ENCODE peak calls at places on chromosome 11, in four cellular contexts. One of them, this sample, is unnamed.

GRCh38 chr11:62548545-62549335 is 2.1 kb upstream of the AHNAK start:
- DNase-seq in activated T-cell treated with anti-CD3 and anti-CD28 coated beads, Interleukin-2, amount 50 U/mL, for 48 hours: no peak
- DNase-seq in pulmonary artery endothelial cell: no peak
- DNase-seq in stimulated activated CD4-positive, alpha-beta T cell treated with anti-CD3 and anti-CD28 coated beads, Interleukin-2, amount 100 ng/mL, for 24 hours: no peak
- DNase-seq in this sample: no peak

GRCh38 chr11:23090659-23091058 is 230.4 kb upstream of the CCDC179 start:
- DNase-seq in activated T-cell treated with anti-CD3 and anti-CD28 coated beads, Interleukin-2, amount 50 U/mL, for 48 hours: no peak
- DNase-seq in pulmonary artery endothelial cell: no peak
- DNase-seq in stimulated activated CD4-positive, alpha-beta T cell treated with anti-CD3 and anti-CD28 coated beads, Interleukin-2, amount 100 ng/mL, for 24 hours: no peak
- DNase-seq in this sample: no peak

GRCh38 chr11:111635706-111636045 is 33.4 kb downstream of the SIK2 start:
- DNase-seq in stimulated activated CD4-positive, alpha-beta T cell treated with anti-CD3 and anti-CD28 coated beads, Interleukin-2, amount 100 ng/mL, for 24 hours: no peak
- DNase-seq in activated T-cell treated with anti-CD3 and anti-CD28 coated beads, Interleukin-2, amount 50 U/mL, for 48 hours: no peak
- DNase-seq in pulmonary artery endothelial cell: no peak
- DNase-seq in this sample: peak

GRCh38 chr11:120304526-120304925 is 20.6 kb upstream of the TLCD5 start:
- DNase-seq in pulmonary artery endothelial cell: no peak
- DNase-seq in stimulated activated CD4-positive, alpha-beta T cell treated with anti-CD3 and anti-CD28 coated beads, Interleukin-2, amount 100 ng/mL, for 24 hours: no peak
- DNase-seq in activated T-cell treated with anti-CD3 and anti-CD28 coated beads, Interleukin-2, amount 50 U/mL, for 48 hours: no peak
- DNase-seq in this sample: no peak

GRCh38 chr11:11391796-11392195 is 38.7 kb upstream of the CSNK2A3 start:
- DNase-seq in activated T-cell treated with anti-CD3 and anti-CD28 coated beads, Interleukin-2, amount 50 U/mL, for 48 hours: no peak
- DNase-seq in stimulated activated CD4-positive, alpha-beta T cell treated with anti-CD3 and anti-CD28 coated beads, Interleukin-2, amount 100 ng/mL, for 24 hours: no peak
- DNase-seq in pulmonary artery endothelial cell: peak
- DNase-seq in this sample: no peak

GRCh38 chr11:118068206-118068944 is 8.5 kb upstream of the TMPRSS4 start:
- DNase-seq in activated T-cell treated with anti-CD3 and anti-CD28 coated beads, Interleukin-2, amount 50 U/mL, for 48 hours: no peak
- DNase-seq in stimulated activated CD4-positive, alpha-beta T cell treated with anti-CD3 and anti-CD28 coated beads, Interleukin-2, amount 100 ng/mL, for 24 hours: no peak
- DNase-seq in pulmonary artery endothelial cell: no peak
- DNase-seq in this sample: no peak

GRCh38 chr11:78168539-78169477 is 19.6 kb downstream of the KCTD21 start:
- DNase-seq in pulmonary artery endothelial cell: no peak
- DNase-seq in activated T-cell treated with anti-CD3 and anti-CD28 coated beads, Interleukin-2, amount 50 U/mL, for 48 hours: no peak
- DNase-seq in stimulated activated CD4-positive, alpha-beta T cell treated with anti-CD3 and anti-CD28 coated beads, Interleukin-2, amount 100 ng/mL, for 24 hours: no peak
- DNase-seq in this sample: peak

GRCh38 chr11:119511601-119512000 is 88.6 kb upstream of the THY1 start:
- DNase-seq in pulmonary artery endothelial cell: no peak
- DNase-seq in activated T-cell treated with anti-CD3 and anti-CD28 coated beads, Interleukin-2, amount 50 U/mL, for 48 hours: no peak
- DNase-seq in stimulated activated CD4-positive, alpha-beta T cell treated with anti-CD3 and anti-CD28 coated beads, Interleukin-2, amount 100 ng/mL, for 24 hours: no peak
- DNase-seq in this sample: no peak

GRCh38 chr11:20013346-20014066 is 146.8 kb downstream of the DBX1 start:
- DNase-seq in stimulated activated CD4-positive, alpha-beta T cell treated with anti-CD3 and anti-CD28 coated beads, Interleukin-2, amount 100 ng/mL, for 24 hours: no peak
- DNase-seq in pulmonary artery endothelial cell: no peak
- DNase-seq in activated T-cell treated with anti-CD3 and anti-CD28 coated beads, Interleukin-2, amount 50 U/mL, for 48 hours: no peak
- DNase-seq in this sample: no peak

GRCh38 chr11:72378704-72379383 is 55.5 kb downstream of the CLPB start:
- DNase-seq in activated T-cell treated with anti-CD3 and anti-CD28 coated beads, Interleukin-2, amount 50 U/mL, for 48 hours: no peak
- DNase-seq in stimulated activated CD4-positive, alpha-beta T cell treated with anti-CD3 and anti-CD28 coated beads, Interleukin-2, amount 100 ng/mL, for 24 hours: no peak
- DNase-seq in pulmonary artery endothelial cell: no peak
- DNase-seq in this sample: no peak

GRCh38 chr11:121337740-121338272 is 45.2 kb downstream of the SC5D start:
- DNase-seq in stimulated activated CD4-positive, alpha-beta T cell treated with anti-CD3 and anti-CD28 coated beads, Interleukin-2, amount 100 ng/mL, for 24 hours: no peak
- DNase-seq in pulmonary artery endothelial cell: no peak
- DNase-seq in activated T-cell treated with anti-CD3 and anti-CD28 coated beads, Interleukin-2, amount 50 U/mL, for 48 hours: no peak
- DNase-seq in this sample: no peak

GRCh38 chr11:118290923-118291322 is 13.6 kb upstream of the CD3E start:
- DNase-seq in activated T-cell treated with anti-CD3 and anti-CD28 coated beads, Interleukin-2, amount 50 U/mL, for 48 hours: peak
- DNase-seq in stimulated activated CD4-positive, alpha-beta T cell treated with anti-CD3 and anti-CD28 coated beads, Interleukin-2, amount 100 ng/mL, for 24 hours: peak
- DNase-seq in pulmonary artery endothelial cell: no peak
- DNase-seq in this sample: no peak

GRCh38 chr11:82978422-82979099 is 77.0 kb downstream of the DDIAS start:
- DNase-seq in activated T-cell treated with anti-CD3 and anti-CD28 coated beads, Interleukin-2, amount 50 U/mL, for 48 hours: peak
- DNase-seq in pulmonary artery endothelial cell: no peak
- DNase-seq in stimulated activated CD4-positive, alpha-beta T cell treated with anti-CD3 and anti-CD28 coated beads, Interleukin-2, amount 100 ng/mL, for 24 hours: no peak
- DNase-seq in this sample: no peak

GRCh38 chr11:113481226-113481625 is 6.0 kb upstream of the DRD2 start:
- DNase-seq in pulmonary artery endothelial cell: no peak
- DNase-seq in activated T-cell treated with anti-CD3 and anti-CD28 coated beads, Interleukin-2, amount 50 U/mL, for 48 hours: no peak
- DNase-seq in stimulated activated CD4-positive, alpha-beta T cell treated with anti-CD3 and anti-CD28 coated beads, Interleukin-2, amount 100 ng/mL, for 24 hours: no peak
- DNase-seq in this sample: no peak

GRCh38 chr11:57308426-57309060 is 16.2 kb downstream of the TNKS1BP1 start:
- DNase-seq in pulmonary artery endothelial cell: no peak
- DNase-seq in stimulated activated CD4-positive, alpha-beta T cell treated with anti-CD3 and anti-CD28 coated beads, Interleukin-2, amount 100 ng/mL, for 24 hours: no peak
- DNase-seq in activated T-cell treated with anti-CD3 and anti-CD28 coated beads, Interleukin-2, amount 50 U/mL, for 48 hours: no peak
- DNase-seq in this sample: no peak

GRCh38 chr11:69640995-69641581 is at the start of gene CCND1:
- DNase-seq in pulmonary artery endothelial cell: peak
- DNase-seq in activated T-cell treated with anti-CD3 and anti-CD28 coated beads, Interleukin-2, amount 50 U/mL, for 48 hours: peak
- DNase-seq in stimulated activated CD4-positive, alpha-beta T cell treated with anti-CD3 and anti-CD28 coated beads, Interleukin-2, amount 100 ng/mL, for 24 hours: peak
- DNase-seq in this sample: peak

GRCh38 chr11:86134580-86135318 is 65.9 kb upstream of the PICALM start:
- DNase-seq in stimulated activated CD4-positive, alpha-beta T cell treated with anti-CD3 and anti-CD28 coated beads, Interleukin-2, amount 100 ng/mL, for 24 hours: no peak
- DNase-seq in activated T-cell treated with anti-CD3 and anti-CD28 coated beads, Interleukin-2, amount 50 U/mL, for 48 hours: no peak
- DNase-seq in pulmonary artery endothelial cell: no peak
- DNase-seq in this sample: no peak

GRCh38 chr11:111604392-111605009 is 2.3 kb downstream of the SIK2 start:
- DNase-seq in stimulated activated CD4-positive, alpha-beta T cell treated with anti-CD3 and anti-CD28 coated beads, Interleukin-2, amount 100 ng/mL, for 24 hours: no peak
- DNase-seq in pulmonary artery endothelial cell: no peak
- DNase-seq in activated T-cell treated with anti-CD3 and anti-CD28 coated beads, Interleukin-2, amount 50 U/mL, for 48 hours: no peak
- DNase-seq in this sample: peak

GRCh38 chr11:67468056-67468455 is 995 bp downstream of the TMEM134 start:
- DNase-seq in pulmonary artery endothelial cell: no peak
- DNase-seq in stimulated activated CD4-positive, alpha-beta T cell treated with anti-CD3 and anti-CD28 coated beads, Interleukin-2, amount 100 ng/mL, for 24 hours: no peak
- DNase-seq in activated T-cell treated with anti-CD3 and anti-CD28 coated beads, Interleukin-2, amount 50 U/mL, for 48 hours: peak
- DNase-seq in this sample: no peak

GRCh38 chr11:43366597-43367121 is 7.9 kb downstream of the TTC17 start:
- DNase-seq in pulmonary artery endothelial cell: no peak
- DNase-seq in stimulated activated CD4-positive, alpha-beta T cell treated with anti-CD3 and anti-CD28 coated beads, Interleukin-2, amount 100 ng/mL, for 24 hours: no peak
- DNase-seq in activated T-cell treated with anti-CD3 and anti-CD28 coated beads, Interleukin-2, amount 50 U/mL, for 48 hours: no peak
- DNase-seq in this sample: no peak

GRCh38 chr11:36249271-36249670 is 40.0 kb downstream of the COMMD9 start:
- DNase-seq in pulmonary artery endothelial cell: no peak
- DNase-seq in activated T-cell treated with anti-CD3 and anti-CD28 coated beads, Interleukin-2, amount 50 U/mL, for 48 hours: no peak
- DNase-seq in stimulated activated CD4-positive, alpha-beta T cell treated with anti-CD3 and anti-CD28 coated beads, Interleukin-2, amount 100 ng/mL, for 24 hours: no peak
- DNase-seq in this sample: peak

GRCh38 chr11:78370406-78371172 is 47.0 kb downstream of the GAB2 start:
- DNase-seq in activated T-cell treated with anti-CD3 and anti-CD28 coated beads, Interleukin-2, amount 50 U/mL, for 48 hours: no peak
- DNase-seq in stimulated activated CD4-positive, alpha-beta T cell treated with anti-CD3 and anti-CD28 coated beads, Interleukin-2, amount 100 ng/mL, for 24 hours: no peak
- DNase-seq in pulmonary artery endothelial cell: no peak
- DNase-seq in this sample: no peak

GRCh38 chr11:8913961-8914660 is 3.1 kb downstream of the AKIP1 start:
- DNase-seq in pulmonary artery endothelial cell: no peak
- DNase-seq in stimulated activated CD4-positive, alpha-beta T cell treated with anti-CD3 and anti-CD28 coated beads, Interleukin-2, amount 100 ng/mL, for 24 hours: peak
- DNase-seq in activated T-cell treated with anti-CD3 and anti-CD28 coated beads, Interleukin-2, amount 50 U/mL, for 48 hours: peak
- DNase-seq in this sample: no peak